ENCODE peak calls at places on chromosome 9, in ten cellular contexts. T is transverse colon; G is stimulated activated CD4-positive, alpha-beta T cell treated with anti-CD3 and anti-CD28 coated beads, Interleukin-12 subunit alpha, Interleukin-12 subunit beta, amount 100 ng/mL, for 4 hours; K is H54; P is hypothalamus; H is cardiac muscle cell; O is activated T-helper 1 cell treated with Interleukin-2 at 50 U/mL for 16 hours; E is caudate nucleus; F is body of pancreas; J is adipocyte. U is an unnamed sample.

GRCh38 chr9:71663931-71664459 is 104.3 kb downstream of the CEMIP2 start:
- DNase-seq in H (peak), E (no peak), G (no peak), J (peak), O (no peak), T (no peak), P (no peak), K (no peak), F (no peak), U (peak)

GRCh38 chr9:37430841-37431597 is 8.5 kb downstream of the GRHPR start:
- DNase-seq in T (no peak), O (no peak), G (no peak), P (peak), K (no peak), F (no peak), E (peak), H (no peak), J (no peak), U (no peak)

GRCh38 chr9:33835625-33836260 is 18.8 kb downstream of the UBE2R2 start:
- DNase-seq in O (no peak), G (no peak), E (no peak), T (no peak), H (no peak), J (no peak), P (no peak), F (no peak), K (no peak), U (no peak)

GRCh38 chr9:83629433-83630104 is 6.6 kb downstream of the IDNK start:
- DNase-seq in J (no peak), E (no peak), K (no peak), G (no peak), T (peak), O (no peak), F (no peak), P (no peak), H (no peak), U (no peak)

GRCh38 chr9:4097490-4097889 is 202.4 kb downstream of the GLIS3 start:
- DNase-seq in O (no peak), J (peak), G (no peak), E (no peak), H (no peak), P (no peak), K (no peak), F (no peak), T (no peak), U (peak)

GRCh38 chr9:108761530-108762347 is 94.0 kb downstream of the ACTL7B start:
- DNase-seq in H (peak), J (peak), E (peak), K (peak), F (peak), G (peak), T (peak), P (peak), O (no peak), U (peak)

GRCh38 chr9:221989-222776 is 7.5 kb downstream of the DOCK8 start:
- DNase-seq in H (no peak), K (no peak), J (no peak), P (no peak), F (no peak), T (no peak), E (no peak), O (no peak), G (no peak), U (peak)

GRCh38 chr9:6133346-6134063 is 82.1 kb upstream of the IL33 start:
- DNase-seq in E (no peak), F (no peak), T (no peak), O (no peak), P (no peak), K (no peak), H (no peak), G (no peak), J (no peak), U (peak)

GRCh38 chr9:5518061-5518936 is 8.0 kb downstream of the PDCD1LG2 start:
- DNase-seq in P (no peak), E (no peak), T (no peak), H (no peak), G (no peak), K (no peak), F (no peak), O (no peak), J (peak), U (peak)

GRCh38 chr9:69829484-69829883 is 8.9 kb downstream of the CFAP95 start:
- DNase-seq in H (no peak), P (no peak), G (no peak), T (no peak), E (no peak), K (no peak), F (no peak), O (no peak), J (no peak), U (no peak)

GRCh38 chr9:7115606-7116005 is 357.8 kb downstream of the KDM4C start:
- DNase-seq in K (no peak), F (no peak), O (no peak), G (no peak), T (no peak), E (no peak), P (no peak), J (no peak), H (peak), U (peak)

GRCh38 chr9:68704804-68705635 is at the start of gene PIP5K1B:
- DNase-seq in H (peak), P (peak), T (peak), F (peak), G (peak), K (no peak), J (peak), E (peak), O (no peak), U (peak)

GRCh38 chr9:26331223-26331622 is 561.4 kb downstream of the CAAP1 start:
- DNase-seq in E (no peak), K (no peak), T (no peak), J (no peak), P (no peak), G (no peak), H (no peak), O (no peak), F (no peak), U (no peak)

GRCh38 chr9:130117816-130118632 is 54.2 kb upstream of the NCS1 start:
- DNase-seq in E (no peak), F (no peak), H (no peak), P (peak), K (no peak), O (no peak), J (peak), T (no peak), G (no peak), U (peak)

GRCh38 chr9:36812556-36812955 is 221.5 kb downstream of the PAX5 start:
- DNase-seq in T (no peak), O (no peak), F (no peak), P (no peak), K (no peak), H (no peak), G (no peak), J (no peak), E (no peak), U (no peak)

GRCh38 chr9:77883846-77884771 is 147.5 kb downstream of the GNAQ start:
- DNase-seq in T (no peak), E (peak), P (no peak), F (no peak), G (no peak), O (no peak), H (no peak), J (peak), K (peak), U (peak)

GRCh38 chr9:81389569-81389993 is 299.8 kb downstream of the TLE1 start:
- DNase-seq in O (no peak), E (no peak), G (no peak), T (peak), F (no peak), H (no peak), J (peak), P (no peak), K (peak), U (peak)

GRCh38 chr9:136769710-136770191 is 5.4 kb upstream of the LCN15 start:
- DNase-seq in J (peak), G (peak), O (no peak), E (no peak), H (peak), K (peak), P (peak), T (peak), F (peak), U (no peak)

GRCh38 chr9:14640967-14641366 is 52.3 kb downstream of the ZDHHC21 start:
- DNase-seq in E (no peak), J (no peak), H (no peak), K (no peak), O (no peak), P (no peak), F (no peak), T (no peak), G (no peak), U (no peak)

GRCh38 chr9:70639853-70640814 is 225.7 kb upstream of the KLF9 start:
- DNase-seq in P (no peak), J (peak), H (peak), K (peak), G (no peak), T (no peak), F (no peak), O (no peak), E (peak), U (peak)

GRCh38 chr9:136808075-136808780 is 480 bp downstream of the RABL6 start:
- DNase-seq in T (peak), J (peak), P (no peak), E (peak), F (peak), K (peak), O (peak), G (peak), H (peak), U (no peak)

GRCh38 chr9:86434039-86434726 is 80.0 kb upstream of the TUT7 start:
- DNase-seq in H (peak), F (no peak), E (peak), G (no peak), P (peak), T (no peak), O (no peak), J (peak), K (peak), U (peak)

GRCh38 chr9:133354766-133355165 is 1.5 kb downstream of the SURF1 start:
- DNase-seq in K (no peak), G (no peak), O (no peak), T (no peak), H (no peak), P (no peak), E (no peak), J (no peak), F (no peak), U (no peak)

GRCh38 chr9:86488794-86489193 is 134.6 kb upstream of the TUT7 start:
- DNase-seq in F (no peak), O (no peak), E (no peak), P (no peak), J (no peak), T (no peak), G (no peak), K (no peak), H (peak), U (no peak)

GRCh38 chr9:18386091-18386490 is 87.9 kb upstream of the ADAMTSL1 start:
- DNase-seq in H (no peak), P (no peak), O (no peak), K (no peak), F (no peak), E (no peak), G (no peak), J (peak), T (no peak), U (no peak)

GRCh38 chr9:89463986-89464901 is 33.7 kb downstream of the SEMA4D start:
- DNase-seq in O (peak), G (peak), K (no peak), E (no peak), F (no peak), J (no peak), H (no peak), P (no peak), T (peak), U (no peak)

GRCh38 chr9:35521708-35522107 is 31.8 kb downstream of the RUSC2 start:
- DNase-seq in F (no peak), K (no peak), P (no peak), T (no peak), E (no peak), H (peak), G (no peak), J (peak), O (no peak), U (peak)

GRCh38 chr9:15357050-15357653 is 50.1 kb upstream of the TTC39B start:
- DNase-seq in K (no peak), E (no peak), P (no peak), H (no peak), T (peak), O (no peak), G (peak), J (no peak), F (no peak), U (no peak)

GRCh38 chr9:80501635-80502034 is 929.9 kb downstream of the TLE4 start:
- DNase-seq in J (peak), E (no peak), F (no peak), O (no peak), G (no peak), P (no peak), H (no peak), K (no peak), T (no peak), U (peak)

GRCh38 chr9:89022071-89022721 is 30.9 kb downstream of the S1PR3 start:
- DNase-seq in E (no peak), G (no peak), T (no peak), O (no peak), H (peak), F (no peak), K (no peak), J (no peak), P (no peak), U (peak)

GRCh38 chr9:135137398-135137832 is 49.9 kb downstream of the OLFM1 start:
- DNase-seq in E (peak), T (no peak), P (peak), H (peak), F (no peak), K (peak), J (peak), G (no peak), O (no peak), U (peak)

GRCh38 chr9:114417511-114417910 is 29.7 kb upstream of the AKNA start:
- DNase-seq in K (peak), F (no peak), J (peak), O (no peak), H (no peak), E (no peak), T (no peak), G (no peak), P (no peak), U (peak)

GRCh38 chr9:88972401-88972800 is 18.9 kb upstream of the S1PR3 start:
- DNase-seq in G (no peak), T (no peak), J (no peak), H (no peak), E (no peak), K (no peak), P (no peak), O (no peak), F (no peak), U (no peak)

GRCh38 chr9:119137479-119137878 is 231.8 kb downstream of the BRINP1 start:
- DNase-seq in G (no peak), K (no peak), O (no peak), F (no peak), E (no peak), J (no peak), T (no peak), P (no peak), H (no peak), U (no peak)

GRCh38 chr9:137305060-137305787 is 3.2 kb upstream of the NRARP start:
- DNase-seq in H (peak), F (peak), O (peak), E (no peak), T (peak), G (peak), K (no peak), P (no peak), J (no peak), U (peak)

GRCh38 chr9:27377811-27378345 is 80.9 kb upstream of the EQTN start:
- DNase-seq in G (no peak), E (no peak), T (no peak), H (no peak), K (no peak), P (no peak), F (no peak), O (no peak), J (no peak), U (no peak)

GRCh38 chr9:87427851-87428506 is 69.7 kb upstream of the DAPK1 start:
- DNase-seq in H (no peak), E (no peak), F (no peak), O (no peak), P (no peak), K (no peak), T (no peak), G (no peak), J (no peak), U (no peak)

U was measured in fibroblast of villous mesenchyme.